ENCODE peak calls at places on chromosomes 1 and 21, in ten cellular contexts. One of them, this sample, is unnamed.

GRCh38 chr1:145960468-145961108 is 2.8 kb upstream of the LIX1L start:
- DNase-seq in endothelial cell of umbilical vein: peak
- DNase-seq in AG04449: no peak
- DNase-seq in kidney epithelial cell: no peak
- DNase-seq in HFF-Myc: no peak
- DNase-seq in DND-41: peak
- DNase-seq in cardiac fibroblast: peak
- DNase-seq in gastrocnemius medialis: peak
- DNase-seq in body of pancreas: peak
- DNase-seq in transverse colon: peak
- DNase-seq in this sample: no peak

GRCh38 chr1:191592111-191592510 is 566.2 kb upstream of the RGS18 start:
- DNase-seq in kidney epithelial cell: no peak
- DNase-seq in HFF-Myc: no peak
- DNase-seq in endothelial cell of umbilical vein: no peak
- DNase-seq in transverse colon: no peak
- DNase-seq in AG04449: no peak
- DNase-seq in cardiac fibroblast: no peak
- DNase-seq in DND-41: no peak
- DNase-seq in gastrocnemius medialis: no peak
- DNase-seq in body of pancreas: no peak
- DNase-seq in this sample: no peak

GRCh38 chr1:221993444-221993948 is 251.6 kb upstream of the DUSP10 start:
- DNase-seq in transverse colon: no peak
- DNase-seq in kidney epithelial cell: no peak
- DNase-seq in AG04449: no peak
- DNase-seq in HFF-Myc: no peak
- DNase-seq in body of pancreas: no peak
- DNase-seq in endothelial cell of umbilical vein: peak
- DNase-seq in cardiac fibroblast: no peak
- DNase-seq in DND-41: no peak
- DNase-seq in gastrocnemius medialis: no peak
- DNase-seq in this sample: no peak

GRCh38 chr1:86503477-86504129 is 34.9 kb downstream of the CLCA1 start:
- DNase-seq in DND-41: no peak
- DNase-seq in cardiac fibroblast: peak
- DNase-seq in endothelial cell of umbilical vein: no peak
- DNase-seq in body of pancreas: no peak
- DNase-seq in HFF-Myc: no peak
- DNase-seq in kidney epithelial cell: no peak
- DNase-seq in gastrocnemius medialis: no peak
- DNase-seq in AG04449: no peak
- DNase-seq in transverse colon: peak
- DNase-seq in this sample: no peak

GRCh38 chr1:41670558-41670957 is 186.1 kb upstream of the EDN2 start:
- DNase-seq in gastrocnemius medialis: no peak
- DNase-seq in body of pancreas: no peak
- DNase-seq in kidney epithelial cell: no peak
- DNase-seq in DND-41: peak
- DNase-seq in HFF-Myc: peak
- DNase-seq in transverse colon: no peak
- DNase-seq in cardiac fibroblast: peak
- DNase-seq in endothelial cell of umbilical vein: no peak
- DNase-seq in AG04449: peak
- DNase-seq in this sample: no peak

GRCh38 chr1:153395136-153395685 is 4.3 kb upstream of the S100A8 start:
- DNase-seq in transverse colon: no peak
- DNase-seq in DND-41: no peak
- DNase-seq in endothelial cell of umbilical vein: no peak
- DNase-seq in kidney epithelial cell: no peak
- DNase-seq in body of pancreas: no peak
- DNase-seq in gastrocnemius medialis: peak
- DNase-seq in HFF-Myc: no peak
- DNase-seq in cardiac fibroblast: no peak
- DNase-seq in AG04449: no peak
- DNase-seq in this sample: no peak

GRCh38 chr1:206923009-206923960 is 1.5 kb upstream of the FCMR start:
- DNase-seq in AG04449: no peak
- DNase-seq in cardiac fibroblast: no peak
- DNase-seq in kidney epithelial cell: no peak
- DNase-seq in body of pancreas: no peak
- DNase-seq in endothelial cell of umbilical vein: no peak
- DNase-seq in HFF-Myc: no peak
- DNase-seq in DND-41: peak
- DNase-seq in transverse colon: peak
- DNase-seq in gastrocnemius medialis: no peak
- DNase-seq in this sample: no peak

GRCh38 chr1:34500451-34500850 is 254.4 kb upstream of the GJB5 start:
- DNase-seq in DND-41: peak
- DNase-seq in transverse colon: no peak
- DNase-seq in endothelial cell of umbilical vein: no peak
- DNase-seq in AG04449: no peak
- DNase-seq in HFF-Myc: no peak
- DNase-seq in gastrocnemius medialis: no peak
- DNase-seq in cardiac fibroblast: peak
- DNase-seq in kidney epithelial cell: no peak
- DNase-seq in body of pancreas: no peak
- DNase-seq in this sample: no peak

GRCh38 chr1:50779811-50780210 is 180.3 kb downstream of the FAF1 start:
- DNase-seq in kidney epithelial cell: no peak
- DNase-seq in body of pancreas: no peak
- DNase-seq in endothelial cell of umbilical vein: no peak
- DNase-seq in transverse colon: no peak
- DNase-seq in HFF-Myc: no peak
- DNase-seq in AG04449: no peak
- DNase-seq in gastrocnemius medialis: no peak
- DNase-seq in DND-41: no peak
- DNase-seq in cardiac fibroblast: no peak
- DNase-seq in this sample: no peak

GRCh38 chr1:22687191-22687590 is 23.4 kb upstream of the EPHB2 start:
- DNase-seq in endothelial cell of umbilical vein: no peak
- DNase-seq in gastrocnemius medialis: no peak
- DNase-seq in HFF-Myc: no peak
- DNase-seq in DND-41: no peak
- DNase-seq in kidney epithelial cell: no peak
- DNase-seq in cardiac fibroblast: no peak
- DNase-seq in AG04449: no peak
- DNase-seq in transverse colon: no peak
- DNase-seq in body of pancreas: no peak
- DNase-seq in this sample: no peak

GRCh38 chr1:151144474-151145157 is 1.8 kb downstream of the SEMA6C start:
- DNase-seq in AG04449: no peak
- DNase-seq in gastrocnemius medialis: no peak
- DNase-seq in body of pancreas: no peak
- DNase-seq in transverse colon: no peak
- DNase-seq in DND-41: no peak
- DNase-seq in kidney epithelial cell: no peak
- DNase-seq in endothelial cell of umbilical vein: no peak
- DNase-seq in cardiac fibroblast: peak
- DNase-seq in HFF-Myc: no peak
- DNase-seq in this sample: no peak

GRCh38 chr1:154765970-154766369 is 104.1 kb downstream of the KCNN3 start:
- DNase-seq in kidney epithelial cell: no peak
- DNase-seq in endothelial cell of umbilical vein: peak
- DNase-seq in HFF-Myc: no peak
- DNase-seq in AG04449: no peak
- DNase-seq in DND-41: no peak
- DNase-seq in cardiac fibroblast: peak
- DNase-seq in body of pancreas: no peak
- DNase-seq in transverse colon: no peak
- DNase-seq in gastrocnemius medialis: no peak
- DNase-seq in this sample: peak

GRCh38 chr1:55127827-55128343 is 87.3 kb downstream of the USP24 start:
- DNase-seq in endothelial cell of umbilical vein: peak
- DNase-seq in kidney epithelial cell: no peak
- DNase-seq in cardiac fibroblast: no peak
- DNase-seq in transverse colon: no peak
- DNase-seq in DND-41: no peak
- DNase-seq in AG04449: no peak
- DNase-seq in gastrocnemius medialis: no peak
- DNase-seq in HFF-Myc: no peak
- DNase-seq in body of pancreas: no peak
- DNase-seq in this sample: no peak

GRCh38 chr1:32249831-32250525 is 1.1 kb upstream of the LCK start:
- DNase-seq in DND-41: peak
- DNase-seq in endothelial cell of umbilical vein: peak
- DNase-seq in kidney epithelial cell: no peak
- DNase-seq in cardiac fibroblast: no peak
- DNase-seq in HFF-Myc: no peak
- DNase-seq in gastrocnemius medialis: no peak
- DNase-seq in AG04449: no peak
- DNase-seq in body of pancreas: peak
- DNase-seq in transverse colon: peak
- DNase-seq in this sample: no peak

GRCh38 chr1:184457500-184457899 is 70.7 kb downstream of the C1orf21 start:
- DNase-seq in cardiac fibroblast: peak
- DNase-seq in HFF-Myc: no peak
- DNase-seq in AG04449: peak
- DNase-seq in gastrocnemius medialis: no peak
- DNase-seq in DND-41: no peak
- DNase-seq in body of pancreas: no peak
- DNase-seq in endothelial cell of umbilical vein: no peak
- DNase-seq in transverse colon: no peak
- DNase-seq in kidney epithelial cell: no peak
- DNase-seq in this sample: peak

GRCh38 chr21:28745131-28746055 is 247.3 kb downstream of the LTN1 start:
- DNase-seq in AG04449: peak
- DNase-seq in body of pancreas: peak
- DNase-seq in HFF-Myc: peak
- DNase-seq in cardiac fibroblast: peak
- DNase-seq in kidney epithelial cell: peak
- DNase-seq in gastrocnemius medialis: peak
- DNase-seq in DND-41: peak
- DNase-seq in endothelial cell of umbilical vein: peak
- DNase-seq in transverse colon: peak
- DNase-seq in this sample: peak
- H3K4me3 ChIP-seq in AG04449: peak
- H3K4me3 ChIP-seq in body of pancreas: peak
- H3K4me3 ChIP-seq in HFF-Myc: peak
- H3K4me3 ChIP-seq in cardiac fibroblast: peak
- H3K4me3 ChIP-seq in kidney epithelial cell: peak
- H3K4me3 ChIP-seq in gastrocnemius medialis: peak
- H3K4me3 ChIP-seq in DND-41: no peak
- H3K4me3 ChIP-seq in endothelial cell of umbilical vein: peak
- H3K4me3 ChIP-seq in transverse colon: peak
- H3K4me3 ChIP-seq in this sample: peak

DNA sequence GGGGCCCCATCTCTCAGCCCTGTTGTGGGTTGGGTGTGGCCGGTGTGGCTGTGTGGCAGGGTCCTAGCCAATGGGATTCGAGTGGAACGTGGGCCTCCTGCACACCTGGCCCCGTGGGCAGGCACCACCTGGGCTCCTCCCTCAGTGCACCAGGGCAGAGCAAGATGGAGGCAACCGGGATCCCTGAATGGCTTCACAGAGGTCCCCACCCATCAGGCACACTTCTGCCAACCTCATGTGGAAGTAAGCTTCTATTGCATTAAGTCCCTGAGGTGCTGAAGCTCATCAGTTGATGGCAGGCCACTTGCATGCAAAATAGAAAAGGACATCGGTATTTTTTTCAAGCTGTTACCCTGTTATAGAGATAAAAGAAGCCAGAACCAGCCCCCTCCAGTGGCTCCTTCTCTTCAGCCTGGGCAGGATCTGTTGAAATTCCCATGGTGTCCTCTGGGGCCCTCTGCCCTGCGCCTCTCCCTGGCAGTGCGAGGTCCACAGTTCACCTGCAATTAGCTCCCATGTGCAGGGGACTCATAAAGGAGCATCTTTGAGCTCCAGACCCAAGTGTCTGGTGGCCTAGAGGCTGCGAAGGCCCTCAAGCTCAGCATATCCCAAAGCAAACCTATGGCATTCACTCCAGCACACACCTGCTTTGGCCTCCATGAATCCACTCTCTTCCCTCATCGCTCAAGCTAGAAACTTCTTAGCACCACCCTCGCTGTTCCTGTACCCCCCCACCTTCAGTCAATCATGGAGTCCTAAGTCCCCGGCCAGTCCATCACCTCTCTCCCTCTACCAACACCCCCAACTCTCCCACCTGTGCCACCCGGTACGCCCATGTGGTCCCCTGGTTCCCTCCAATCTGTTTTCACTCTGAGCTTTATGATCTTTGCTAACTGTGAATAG is 2.1 kb upstream of the SLC45A1 start:
- DNase-seq in endothelial cell of umbilical vein: no peak
- DNase-seq in body of pancreas: no peak
- DNase-seq in cardiac fibroblast: no peak
- DNase-seq in DND-41: no peak
- DNase-seq in transverse colon: no peak
- DNase-seq in gastrocnemius medialis: no peak
- DNase-seq in AG04449: no peak
- DNase-seq in kidney epithelial cell: no peak
- DNase-seq in HFF-Myc: no peak
- DNase-seq in this sample: no peak
- TF ChIP-seq CTCF in endothelial cell of umbilical vein: no peak
- TF ChIP-seq CTCF in body of pancreas: no peak
- TF ChIP-seq CTCF in cardiac fibroblast: peak
- TF ChIP-seq CTCF in DND-41: no peak
- TF ChIP-seq CTCF in transverse colon: no peak
- TF ChIP-seq CTCF in gastrocnemius medialis: no peak
- TF ChIP-seq CTCF in AG04449: no peak
- TF ChIP-seq CTCF in kidney epithelial cell: peak
- TF ChIP-seq CTCF in HFF-Myc: peak
- TF ChIP-seq CTCF in this sample: no peak

DNA sequence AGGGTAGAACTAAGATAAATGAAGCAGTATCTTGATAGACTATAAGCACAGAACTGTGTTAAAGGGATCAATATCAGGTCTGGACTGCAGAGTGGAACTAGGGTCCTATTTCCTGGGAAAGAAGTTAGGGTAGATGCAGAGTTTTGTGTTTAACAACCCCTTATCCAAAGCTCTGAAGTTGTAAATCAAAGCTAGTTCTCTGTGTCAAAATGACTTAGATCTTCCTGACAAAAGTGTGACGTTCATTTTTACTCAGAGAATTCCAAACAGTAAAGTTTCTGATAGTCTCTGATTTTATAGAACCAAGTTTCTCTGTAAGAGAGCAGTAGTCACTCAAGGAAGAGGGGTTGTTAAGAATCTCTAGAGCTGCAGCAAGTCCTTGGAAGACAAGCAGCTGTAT is 8.3 kb downstream of the NUCKS1 start:
- DNase-seq in DND-41: no peak
- DNase-seq in endothelial cell of umbilical vein: no peak
- DNase-seq in kidney epithelial cell: no peak
- DNase-seq in transverse colon: no peak
- DNase-seq in gastrocnemius medialis: no peak
- DNase-seq in body of pancreas: no peak
- DNase-seq in cardiac fibroblast: no peak
- DNase-seq in HFF-Myc: no peak
- DNase-seq in AG04449: no peak
- DNase-seq in this sample: no peak
- H3K4me3 ChIP-seq in DND-41: no peak
- H3K4me3 ChIP-seq in endothelial cell of umbilical vein: no peak
- H3K4me3 ChIP-seq in kidney epithelial cell: no peak
- H3K4me3 ChIP-seq in transverse colon: no peak
- H3K4me3 ChIP-seq in gastrocnemius medialis: no peak
- H3K4me3 ChIP-seq in body of pancreas: no peak
- H3K4me3 ChIP-seq in cardiac fibroblast: no peak
- H3K4me3 ChIP-seq in HFF-Myc: no peak
- H3K4me3 ChIP-seq in AG04449: no peak
- H3K4me3 ChIP-seq in this sample: no peak

GRCh38 chr1:218983848-218984247 is 189.8 kb upstream of the LYPLAL1 start:
- DNase-seq in cardiac fibroblast: no peak
- DNase-seq in DND-41: peak
- DNase-seq in body of pancreas: no peak
- DNase-seq in transverse colon: no peak
- DNase-seq in HFF-Myc: no peak
- DNase-seq in AG04449: no peak
- DNase-seq in endothelial cell of umbilical vein: peak
- DNase-seq in gastrocnemius medialis: no peak
- DNase-seq in kidney epithelial cell: no peak
- DNase-seq in this sample: no peak
- TF ChIP-seq CTCF in cardiac fibroblast: peak
- TF ChIP-seq CTCF in DND-41: peak
- TF ChIP-seq CTCF in body of pancreas: no peak
- TF ChIP-seq CTCF in transverse colon: no peak
- TF ChIP-seq CTCF in HFF-Myc: peak
- TF ChIP-seq CTCF in AG04449: peak
- TF ChIP-seq CTCF in endothelial cell of umbilical vein: peak
- TF ChIP-seq CTCF in gastrocnemius medialis: no peak
- TF ChIP-seq CTCF in kidney epithelial cell: peak
- TF ChIP-seq CTCF in this sample: peak